ENCODE peak calls at places on chromosome 17, in seven cellular contexts. R is lung, V is brain microvascular endothelial cell, U is fibroblast of villous mesenchyme, O is prostate gland, P is left lung, Q is Caco-2. H is an unnamed sample.

GRCh38 chr17:35577826-35578194 is 561 bp downstream of the PEX12 start:
- DNase-seq in R (no peak), V (peak; percentile 11), U (peak; percentile 41), O (no peak), P (no peak), Q (no peak), H (peak; percentile 38)

GRCh38 chr17:60720763-60721531 is 43.3 kb downstream of the BCAS3 start:
- DNase-seq in R (no peak), V (peak; percentile 68), U (peak; percentile 76), O (peak; percentile 53), P (no peak), Q (peak; percentile 45), H (peak; percentile 56)

GRCh38 chr17:21170829-21171228 is 43.1 kb downstream of the TMEM11 start:
- DNase-seq in R (no peak), V (no peak), U (no peak), O (no peak), P (no peak), Q (no peak), H (no peak)

GRCh38 chr17:68291836-68292688 is 767 bp downstream of the ARSG start:
- DNase-seq in R (peak; percentile 84), V (peak; percentile 51), U (peak; percentile 67), O (peak; percentile 39), P (peak; percentile 93), Q (peak; percentile 79), H (peak; percentile 76)

GRCh38 chr17:5237541-5238016 is 2.9 kb upstream of the SCIMP start:
- DNase-seq in R (peak; percentile 69), V (peak; percentile 34), U (peak; percentile 43), O (peak; percentile 36), P (peak; percentile 67), Q (peak; percentile 48), H (peak; percentile 30)

GRCh38 chr17:77375108-77375507 is 234.3 kb downstream of the SEC14L1 start:
- DNase-seq in R (peak; percentile 61), V (no peak), U (peak; percentile 30), O (no peak), P (peak; percentile 67), Q (no peak), H (no peak)

GRCh38 chr17:82648761-82649474 is 674 bp upstream of the WDR45B start:
- DNase-seq in R (peak; percentile 47), V (no peak), U (no peak), O (peak; percentile 49), P (peak; percentile 70), Q (peak; percentile 67), H (no peak)

GRCh38 chr17:1977583-1978395 is 47.3 kb downstream of the RTN4RL1 start:
- DNase-seq in R (no peak), V (no peak), U (no peak), O (no peak), P (no peak), Q (no peak), H (no peak)

GRCh38 chr17:77475012-77475976 is 334.5 kb downstream of the SEC14L1 start:
- DNase-seq in R (no peak), V (peak; percentile 86), U (peak; percentile 93), O (no peak), P (no peak), Q (no peak), H (peak; percentile 81)

GRCh38 chr17:4144411-4144747 is 1.4 kb downstream of the CYB5D2 start:
- DNase-seq in R (no peak), V (no peak), U (no peak), O (no peak), P (no peak), Q (no peak), H (no peak)

GRCh38 chr17:39925282-39926134 is 1.9 kb downstream of the ORMDL3 start:
- DNase-seq in R (no peak), V (no peak), U (no peak), O (no peak), P (no peak), Q (no peak), H (no peak)

GRCh38 chr17:79114455-79115301 is 40.1 kb downstream of the ENGASE start:
- DNase-seq in R (peak; percentile 67), V (no peak), U (no peak), O (peak; percentile 86), P (peak; percentile 64), Q (no peak), H (peak; percentile 19)

GRCh38 chr17:78895322-78895721 is 7.7 kb downstream of the CEP295NL start:
- DNase-seq in R (no peak), V (no peak), U (peak; percentile 36), O (no peak), P (no peak), Q (no peak), H (no peak)

GRCh38 chr17:75876938-75877751 is 1.2 kb downstream of the TRIM47 start:
- DNase-seq in R (peak; percentile 91), V (peak; percentile 84), U (peak; percentile 97), O (peak; percentile 75), P (peak; percentile 93), Q (peak; percentile 46), H (peak; percentile 93)

GRCh38 chr17:66764559-66764958 is 70.4 kb upstream of the CACNG5 start:
- DNase-seq in R (no peak), V (no peak), U (no peak), O (no peak), P (no peak), Q (no peak), H (no peak)

GRCh38 chr17:75238684-75239191 is 22.7 kb downstream of the GGA3 start:
- DNase-seq in R (peak; percentile 46), V (peak; percentile 39), U (peak; percentile 59), O (peak; percentile 44), P (peak; percentile 52), Q (peak; percentile 72), H (peak; percentile 81)

GRCh38 chr17:40471856-40472732 is 28.8 kb downstream of the IGFBP4 start:
- DNase-seq in R (no peak), V (no peak), U (peak; percentile 54), O (no peak), P (no peak), Q (no peak), H (no peak)

GRCh38 chr17:38742431-38743308 is 5.5 kb downstream of the PCGF2 start:
- DNase-seq in R (peak; percentile 72), V (peak; percentile 96), U (peak; percentile 71), O (no peak), P (no peak), Q (no peak), H (peak; percentile 92)

GRCh38 chr17:28228109-28228840 is 90.7 kb upstream of the TMEM97 start:
- DNase-seq in R (no peak), V (no peak), U (no peak), O (no peak), P (peak; percentile 16), Q (peak; percentile 79), H (no peak)

GRCh38 chr17:48954300-48954755 is 9.7 kb upstream of the SNF8 start:
- DNase-seq in R (no peak), V (peak; percentile 40), U (peak; percentile 77), O (no peak), P (no peak), Q (peak; percentile 89), H (peak; percentile 84)
- TF ChIP-seq CTCF in R (no peak), V (peak; percentile 85), U (peak; percentile 81), O (no peak), P (no peak), Q (peak; percentile 97), H (peak; percentile 78)

DNA sequence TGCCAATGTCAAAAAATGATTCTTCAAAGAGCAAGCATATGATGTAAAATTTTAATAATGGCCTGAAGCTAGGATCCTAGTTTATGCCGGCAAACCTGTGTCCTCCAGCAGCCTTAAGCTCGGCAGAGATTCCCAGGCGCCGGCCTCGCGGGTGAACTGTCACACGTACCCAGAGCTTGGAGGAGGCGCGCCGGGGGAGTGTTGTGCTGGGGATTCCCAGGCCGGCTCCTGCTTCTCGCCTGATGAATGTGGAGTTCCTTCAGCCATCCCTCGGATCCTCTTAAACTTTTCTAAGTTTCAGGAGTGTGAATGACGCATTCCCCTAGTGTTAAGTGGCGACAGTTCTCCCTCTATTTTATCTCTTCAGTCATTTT is 19.1 kb upstream of the NTN1 start:
- DNase-seq in R (no peak), V (no peak), U (no peak), O (no peak), P (no peak), Q (no peak), H (no peak)
- H3K4me3 ChIP-seq in R (no peak overlapping the region), V (no peak overlapping the region), U (no peak overlapping the region), O (no peak overlapping the region), P (no peak overlapping the region), Q (no peak overlapping the region), H (no peak overlapping the region)

GRCh38 chr17:80251966-80252365 is 8.7 kb upstream of the RNF213 start:
- DNase-seq in R (no peak), V (no peak), U (no peak), O (no peak), P (no peak), Q (no peak), H (no peak)
- TF ChIP-seq CTCF in R (no peak), V (no peak), U (no peak), O (no peak), P (no peak), Q (no peak), H (no peak)

GRCh38 chr17:48626202-48626469 is at the start of gene HOXB9:
- DNase-seq in R (no peak), V (no peak), U (no peak), O (no peak), P (no peak), Q (no peak), H (no peak)
- H3K4me3 ChIP-seq in R (no peak within 1 kb of the TSS), V (no peak within 1 kb of the TSS), U (peak within 1 kb of the TSS; percentile 19), O (peak within 1 kb of the TSS; percentile 5), P (peak within 1 kb of the TSS; percentile 26), Q (peak within 1 kb of the TSS; percentile 57), H (no peak within 1 kb of the TSS)

DNA sequence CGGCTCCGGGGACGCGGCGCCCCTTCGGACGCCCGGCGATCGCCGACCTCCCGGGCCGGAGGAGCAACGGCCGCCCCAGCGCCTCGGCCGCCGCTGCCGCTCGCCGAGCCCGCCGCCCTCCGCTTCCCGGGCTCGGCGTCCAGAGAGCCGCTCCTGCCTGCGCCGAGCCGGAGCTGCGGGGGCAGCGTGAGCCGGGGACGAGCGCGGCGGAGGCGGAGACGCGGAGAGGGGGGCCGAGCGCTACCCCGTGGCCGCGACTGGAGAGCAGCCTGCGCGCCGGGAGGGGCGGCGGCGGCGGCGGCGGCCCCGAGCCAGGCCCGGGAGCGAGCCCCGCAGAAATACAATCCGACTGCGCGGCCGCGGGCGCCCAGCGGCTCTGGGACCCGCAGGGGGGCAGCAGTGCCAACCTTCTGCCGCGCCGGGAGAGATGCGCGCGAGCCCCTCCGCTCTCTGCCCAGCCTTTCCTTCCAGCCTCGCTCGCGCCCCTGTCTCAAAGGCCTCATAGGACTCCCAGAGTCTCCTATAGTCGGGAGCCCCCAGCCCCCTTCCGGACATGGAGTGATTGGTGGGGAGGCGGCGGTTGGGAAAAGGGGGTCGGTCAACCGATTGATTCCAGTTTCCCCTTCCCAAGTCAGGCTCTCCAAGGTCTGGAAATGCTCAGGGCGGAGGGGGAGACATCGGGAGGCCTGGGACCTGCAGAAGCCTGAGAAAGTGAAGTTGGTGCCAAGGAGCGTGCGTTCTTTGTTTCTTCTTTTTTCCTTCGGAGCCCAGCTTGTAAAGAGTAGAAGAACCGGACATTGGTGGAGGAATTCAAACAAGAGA is 1.0 kb upstream of the SDK2 start:
- DNase-seq in R (no peak), V (no peak), U (peak; percentile 16), O (peak; percentile 69), P (no peak), Q (no peak), H (peak; percentile 54)
- TF ChIP-seq CTCF in R (no peak), V (no peak), U (no peak), O (no peak), P (no peak), Q (no peak), H (no peak)